ENCODE peak calls at places on chromosomes 16 and 17, in seven cellular contexts. L is neural progenitor cell; P is neuronal stem cell; N is CD8-positive, alpha-beta memory T cell; X is left ventricle myocardium inferior; U is PC-3; K is mesendoderm. H is an unnamed sample.
A peak's percentile ranks its signal among the peaks of the same experiment; 100 is the strongest.

GRCh38 chr17:49486012-49486641 is 9.0 kb upstream of the NGFR start:
- DNase-seq in K (peak; percentile 98), L (peak; percentile 86), N (no peak), P (peak; percentile 56), U (no peak), X (peak; percentile 22), H (peak; percentile 24)

GRCh38 chr17:32875904-32876413 is 965 bp downstream of the MYO1D start:
- DNase-seq in X (no peak), L (no peak), K (no peak), N (no peak), P (no peak), U (peak; percentile 13), H (no peak)

GRCh38 chr17:57256708-57257112 is 387 bp downstream of the MSI2 start:
- DNase-seq in L (peak; percentile 52), U (peak; percentile 31), N (peak; percentile 40), P (no peak), X (peak; percentile 20), K (peak; percentile 50), H (peak; percentile 60)

GRCh38 chr17:43848601-43849000 is 1.6 kb downstream of the CD300LG start:
- DNase-seq in X (no peak), U (no peak), K (no peak), N (no peak), P (no peak), L (no peak), H (no peak)

GRCh38 chr16:8867483-8868271 is 1.1 kb downstream of the CARHSP1 start:
- DNase-seq in P (peak; percentile 44), X (peak; percentile 52), U (no peak), N (no peak), L (peak; percentile 62), K (peak; percentile 65), H (peak; percentile 70)

GRCh38 chr17:66654341-66654740 is 180.6 kb upstream of the CACNG5 start:
- DNase-seq in L (no peak), K (no peak), U (no peak), X (no peak), P (no peak), N (no peak), H (no peak)

GRCh38 chr17:412211-413015 is 59.8 kb upstream of the RPH3AL start:
- DNase-seq in X (no peak), K (peak; percentile 62), U (peak; percentile 65), L (peak; percentile 77), N (peak; percentile 52), P (peak; percentile 53), H (peak; percentile 80)

GRCh38 chr17:50055055-50055425 is 870 bp upstream of the ITGA3 start:
- DNase-seq in L (peak; percentile 26), P (no peak), X (no peak), K (peak; percentile 84), N (peak; percentile 6), U (peak; percentile 95), H (peak; percentile 57)

GRCh38 chr17:11705111-11705510 is 106.8 kb downstream of the DNAH9 start:
- DNase-seq in N (no peak), P (no peak), L (no peak), U (no peak), K (no peak), X (no peak), H (no peak)

GRCh38 chr17:39939031-39939430 is 11.5 kb downstream of the LRRC3C start:
- DNase-seq in L (no peak), N (no peak), P (no peak), U (no peak), K (no peak), X (no peak), H (no peak)

GRCh38 chr17:61457226-61457983 is 5.2 kb downstream of the TBX4 start:
- DNase-seq in X (no peak), U (no peak), N (no peak), L (peak; percentile 77), P (no peak), K (no peak), H (no peak)

GRCh38 chr16:642189-643049 is 791 bp downstream of the MCRIP2 start:
- DNase-seq in L (peak; percentile 54), N (peak; percentile 25), X (peak; percentile 67), U (peak; percentile 26), P (no peak), K (peak; percentile 23), H (peak; percentile 83)

GRCh38 chr16:19559242-19559910 is 3.9 kb downstream of the VPS35L start:
- DNase-seq in U (peak; percentile 74), L (peak; percentile 71), K (peak; percentile 46), P (peak; percentile 59), X (no peak), N (no peak), H (no peak)

GRCh38 chr17:80609757-80610156 is 65.1 kb downstream of the RPTOR start:
- DNase-seq in U (no peak), P (no peak), N (no peak), K (no peak), L (no peak), X (no peak), H (peak; percentile 27)

GRCh38 chr17:51653902-51654301 is 393.6 kb downstream of the UTP18 start:
- DNase-seq in P (no peak), K (peak; percentile 60), X (no peak), N (no peak), L (peak; percentile 56), U (peak; percentile 45), H (no peak)

GRCh38 chr17:79746955-79747507 is 16.3 kb downstream of the ENPP7 start:
- DNase-seq in N (no peak), U (no peak), K (peak; percentile 30), L (peak; percentile 56), P (no peak), X (no peak), H (no peak)

GRCh38 chr16:31132979-31133599 is 2.4 kb downstream of the PRSS8 start:
- DNase-seq in P (no peak), K (no peak), X (no peak), L (no peak), N (no peak), U (no peak), H (no peak)

GRCh38 chr17:59331929-59332889 is 754 bp downstream of the YPEL2 start:
- DNase-seq in U (no peak), K (peak; percentile 58), N (peak; percentile 11), P (peak; percentile 36), L (peak; percentile 58), X (peak; percentile 73), H (peak; percentile 59)

GRCh38 chr17:56744721-56745120 is 89.0 kb downstream of the C17orf67 start:
- DNase-seq in N (no peak), K (no peak), P (no peak), L (no peak), X (no peak), U (no peak), H (no peak)

DNA sequence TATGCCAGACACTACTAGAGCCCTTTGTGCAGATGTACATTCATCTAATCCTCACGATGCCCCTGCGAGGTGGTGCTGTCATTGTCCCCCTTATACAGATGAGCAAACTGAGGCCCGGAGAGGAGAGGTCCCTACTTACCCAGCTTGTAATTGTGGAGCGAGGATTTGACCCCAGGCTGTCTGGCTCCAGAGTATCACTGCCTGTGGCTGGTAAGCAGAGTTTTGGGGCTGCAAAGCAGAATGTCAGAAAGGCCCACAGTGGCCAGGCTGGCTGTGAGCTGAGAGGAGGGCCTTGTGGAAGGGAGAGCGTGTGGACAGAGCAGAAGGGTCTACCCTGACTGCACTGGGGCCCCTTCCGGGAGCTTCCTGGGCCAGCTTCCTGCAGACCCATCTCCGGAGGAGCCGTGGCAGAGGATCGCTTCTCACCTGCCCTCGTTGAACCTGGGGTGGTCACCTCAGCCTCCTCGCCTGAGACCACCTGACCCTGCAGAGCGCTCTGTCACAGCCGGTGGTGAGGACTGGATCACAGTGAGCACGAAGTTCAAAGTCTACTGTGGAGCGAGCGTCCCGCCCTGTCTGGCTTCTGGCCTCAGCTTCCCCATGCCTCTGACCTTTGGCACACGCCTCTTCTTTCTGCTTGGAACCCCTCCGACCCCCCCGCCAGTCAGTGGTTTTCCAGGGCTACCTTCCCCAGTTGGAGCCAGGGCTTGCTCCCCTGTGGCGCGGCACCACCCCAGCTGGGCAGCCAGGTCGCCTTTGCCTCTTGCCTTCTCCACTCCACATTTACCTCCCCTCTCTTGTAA is 12.1 kb downstream of the CMIP start:
- DNase-seq in N (no peak), K (no peak), U (no peak), P (no peak), X (no peak), L (no peak), H (no peak)
- H3K4me1 ChIP-seq in N (peaks cover 17% of the 10 kb centered on the region), K (peaks cover 11% of the 10 kb centered on the region), U (peaks cover under 1% of the 10 kb centered on the region), P (peaks cover 8% of the 10 kb centered on the region), X (peaks cover 55% of the 10 kb centered on the region), L (peaks cover 5% of the 10 kb centered on the region), H (peaks cover 49% of the 10 kb centered on the region)

GRCh38 chr16:3536851-3537250 is 36.0 kb downstream of the CLUAP1 start:
- DNase-seq in X (no peak), P (no peak), N (no peak), L (no peak), K (no peak), U (no peak), H (peak; percentile 71)
- H3K27ac ChIP-seq in X (peak overlapping the region; percentile 78), P (no peak overlapping the region), N (no peak overlapping the region), L (no peak overlapping the region), K (no peak overlapping the region), U (no peak overlapping the region), H (no peak overlapping the region)

DNA sequence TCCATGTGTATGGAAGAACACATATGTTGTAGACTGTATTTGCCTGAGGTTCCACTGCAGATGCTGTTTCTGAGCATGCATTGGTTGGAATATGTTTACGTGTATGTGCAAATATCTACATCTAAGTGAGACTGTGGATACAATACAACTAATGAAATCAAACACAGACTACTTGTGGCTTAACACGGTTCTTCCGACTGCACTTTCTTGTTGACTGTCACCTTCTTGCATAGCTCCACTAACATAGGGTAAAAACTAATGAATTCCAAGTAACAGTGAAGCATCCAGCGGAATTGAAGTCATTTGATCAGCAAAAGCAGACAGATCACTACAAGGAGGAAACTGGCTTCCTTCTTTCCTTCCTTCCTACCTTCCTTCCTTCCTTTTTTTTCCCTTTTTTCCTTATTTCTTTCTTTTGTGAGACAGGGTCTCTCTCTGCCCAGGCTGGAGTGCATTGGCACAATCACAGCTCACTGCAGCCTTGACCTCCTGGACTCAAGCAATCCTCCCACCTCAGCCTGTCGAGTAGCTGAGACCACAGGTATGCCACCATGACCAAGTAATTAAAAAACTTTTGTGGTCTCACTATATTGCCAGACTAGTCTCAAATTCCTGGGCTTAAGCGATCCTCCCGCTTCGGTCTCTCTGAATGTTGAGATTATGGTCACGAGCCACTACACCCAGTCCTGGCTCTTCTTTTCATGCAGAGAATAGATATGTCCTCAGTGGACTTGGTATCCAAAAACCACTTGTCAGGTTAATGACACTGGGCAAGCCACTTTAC is 22.0 kb upstream of the CCL1 start:
- DNase-seq in K (no peak), P (no peak), L (no peak), N (no peak), X (no peak), U (no peak), H (no peak)
- H3K4me1 ChIP-seq in K (peaks cover 2% of the 10 kb centered on the region), P (no peaks in the 10 kb centered on the region), L (no peaks in the 10 kb centered on the region), N (no peaks in the 10 kb centered on the region), X (no peaks in the 10 kb centered on the region), U (no peaks in the 10 kb centered on the region), H (no peaks in the 10 kb centered on the region)

GRCh38 chr17:19542247-19542646 is 8.6 kb downstream of the SLC47A1 start:
- DNase-seq in U (no peak), P (no peak), X (no peak), L (no peak), K (no peak), N (no peak), H (no peak)

GRCh38 chr17:19540706-19541370 is 7.2 kb downstream of the SLC47A1 start:
- DNase-seq in P (no peak), L (no peak), U (no peak), N (no peak), X (no peak), K (peak; percentile 23), H (no peak)

GRCh38 chr17:19541445-19541844 is 7.8 kb downstream of the SLC47A1 start:
- DNase-seq in K (peak; percentile 25), P (no peak), L (peak; percentile 20), U (no peak), X (no peak), N (no peak), H (no peak)

GRCh38 chr17:19546289-19547065 is 12.8 kb downstream of the SLC47A1 start:
- DNase-seq in L (peak; percentile 20), U (peak; percentile 18), P (no peak), K (peak; percentile 76), N (no peak), X (peak; percentile 44), H (no peak)

GRCh38 chr17:19544366-19544765 is 10.7 kb downstream of the SLC47A1 start:
- DNase-seq in U (no peak), X (no peak), L (no peak), N (no peak), K (no peak), P (no peak), H (no peak)
- H3K27ac ChIP-seq in U (no peak overlapping the region), X (no peak overlapping the region), L (no peak overlapping the region), N (no peak overlapping the region), K (no peak overlapping the region), P (no peak overlapping the region), H (peak overlapping the region; percentile 64)

H was measured in adrenal gland.